ENCODE peak calls at places on chromosomes 6 and 20, in ten cellular contexts. C, Z, H, T, F, Y, X, E, M and O are unnamed samples.

GRCh38 chr6:48817714-48818113 is 645.3 kb downstream of the MMUT start:
- DNase-seq in C (peak; percentile 53), Z (no peak), H (no peak), T (no peak), F (no peak), Y (no peak), X (no peak), E (no peak), M (no peak), O (no peak)

GRCh38 chr6:140156131-140156530 is 781.7 kb upstream of the CITED2 start:
- DNase-seq in C (no peak), Z (no peak), H (no peak), T (no peak), F (no peak), Y (no peak), X (no peak), E (no peak), M (no peak), O (no peak)

GRCh38 chr6:86526238-86526637 is 411.1 kb upstream of the HTR1E start:
- DNase-seq in C (no peak), Z (peak; percentile 59), H (no peak), T (no peak), F (no peak), Y (no peak), X (no peak), E (no peak), M (no peak), O (no peak)

GRCh38 chr6:135522975-135523692 is 25.6 kb upstream of the AHI1 start:
- DNase-seq in C (peak; percentile 76), Z (peak; percentile 86), H (no peak), T (no peak), F (no peak), Y (no peak), X (no peak), E (no peak), M (no peak), O (no peak)

GRCh38 chr20:35451295-35451694 is 4.1 kb upstream of the CEP250 start:
- DNase-seq in C (no peak), Z (peak; percentile 89), H (no peak), T (no peak), F (no peak), Y (peak; percentile 99), X (no peak), E (no peak), M (no peak), O (no peak)

GRCh38 chr6:46626228-46626909 is 26.2 kb downstream of the CYP39A1 start:
- DNase-seq in C (peak; percentile 45), Z (peak; percentile 74), H (no peak), T (no peak), F (no peak), Y (peak; percentile 22), X (no peak), E (peak; percentile 25), M (no peak), O (no peak)

GRCh38 chr6:152669894-152670293 is 27.8 kb upstream of the MYCT1 start:
- DNase-seq in C (peak; percentile 60), Z (peak; percentile 52), H (peak; percentile 13), T (no peak), F (no peak), Y (peak; percentile 5), X (no peak), E (no peak), M (no peak), O (no peak)

GRCh38 chr6:140784573-140784972 is 1348.2 kb upstream of the GJE1 start:
- DNase-seq in C (no peak), Z (no peak), H (no peak), T (no peak), F (no peak), Y (no peak), X (no peak), E (no peak), M (no peak), O (no peak)

GRCh38 chr20:15673206-15673605 is 900.0 kb downstream of the KIF16B start:
- DNase-seq in C (peak; percentile 1), Z (no peak), H (no peak), T (no peak), F (no peak), Y (no peak), X (no peak), E (no peak), M (no peak), O (no peak)

GRCh38 chr20:62370115-62370806 is 3.1 kb upstream of the LAMA5 start:
- DNase-seq in C (peak; percentile 88), Z (peak; percentile 32), H (no peak), T (no peak), F (no peak), Y (no peak), X (no peak), E (no peak), M (no peak), O (no peak)

GRCh38 chr20:17036546-17036945 is 190.3 kb upstream of the PCSK2 start:
- DNase-seq in C (no peak), Z (peak; percentile 84), H (peak; percentile 83), T (no peak), F (no peak), Y (peak; percentile 94), X (no peak), E (no peak), M (no peak), O (no peak)

GRCh38 chr6:17601389-17601703 is 1.2 kb downstream of the FAM8A1 start:
- DNase-seq in C (no peak), Z (no peak), H (no peak), T (no peak), F (no peak), Y (no peak), X (no peak), E (no peak), M (no peak), O (no peak)

GRCh38 chr6:12010635-12011275 is 1.4 kb upstream of the HIVEP1 start:
- DNase-seq in C (no peak), Z (peak; percentile 91), H (peak; percentile 74), T (peak; percentile 35), F (no peak), Y (no peak), X (peak; percentile 75), E (peak; percentile 48), M (no peak), O (no peak)

GRCh38 chr20:62878244-62879030 is 16.8 kb upstream of the TCFL5 start:
- DNase-seq in C (no peak), Z (no peak), H (no peak), T (no peak), F (no peak), Y (no peak), X (no peak), E (no peak), M (no peak), O (no peak)